ENCODE peak calls at places on chromosome 2, in eight cellular contexts. A is body of pancreas; S is AG08395; Y is mucosa of descending colon; Q is SW 1271; O is central memory CD4-positive, alpha-beta T cell; T is pancreas; V is lower leg skin. N is an unnamed sample.
A peak's percentile ranks its signal among the peaks of the same experiment; 100 is the strongest.

GRCh38 chr2:46073540-46074018 is 223.6 kb upstream of the EPAS1 start:
- DNase-seq in A (no peak), S (peak; percentile 95), Y (no peak), Q (peak; percentile 84), O (no peak), T (no peak), V (no peak), N (peak; percentile 11)

GRCh38 chr2:86037795-86038192 is 67.9 kb downstream of the POLR1A start:
- DNase-seq in A (no peak), S (no peak), Y (no peak), Q (no peak), O (no peak), T (no peak), V (peak; percentile 82), N (no peak)

GRCh38 chr2:101524811-101525430 is 50.0 kb upstream of the RFX8 start:
- DNase-seq in A (no peak), S (no peak), Y (no peak), Q (no peak), O (no peak), T (no peak), V (no peak), N (no peak)

GRCh38 chr2:56416500-56417176 is 232.8 kb downstream of the CCDC85A start:
- DNase-seq in A (no peak), S (no peak), Y (no peak), Q (no peak), O (no peak), T (no peak), V (no peak), N (no peak)

GRCh38 chr2:72896446-72896845 is 9.2 kb downstream of the SPR start:
- DNase-seq in A (no peak), S (no peak), Y (no peak), Q (no peak), O (no peak), T (no peak), V (peak; percentile 68), N (no peak)

GRCh38 chr2:191625016-191625415 is 52.9 kb upstream of the NABP1 start:
- DNase-seq in A (peak; percentile 9), S (no peak), Y (no peak), Q (no peak), O (peak; percentile 72), T (no peak), V (no peak), N (no peak)

GRCh38 chr2:28661589-28662001 is 90.0 kb upstream of the PPP1CB start:
- DNase-seq in A (peak; percentile 73), S (peak; percentile 63), Y (peak; percentile 77), Q (no peak), O (no peak), T (peak; percentile 56), V (no peak), N (peak; percentile 65)

GRCh38 chr2:167534443-167534842 is 646.2 kb downstream of the XIRP2 start:
- DNase-seq in A (no peak), S (no peak), Y (no peak), Q (no peak), O (no peak), T (no peak), V (no peak), N (no peak)

GRCh38 chr2:74002515-74003391 is 18.0 kb downstream of the TET3 start:
- DNase-seq in A (peak; percentile 89), S (peak; percentile 92), Y (peak; percentile 83), Q (peak; percentile 38), O (peak; percentile 81), T (peak; percentile 86), V (peak; percentile 93), N (peak; percentile 76)

GRCh38 chr2:34738691-34739090 is 1139.6 kb upstream of the FAM98A start:
- DNase-seq in A (peak; percentile 19), S (no peak), Y (no peak), Q (no peak), O (no peak), T (no peak), V (no peak), N (no peak)

GRCh38 chr2:108492364-108492763 is 41.9 kb upstream of the LIMS1 start:
- DNase-seq in A (no peak), S (peak; percentile 44), Y (no peak), Q (peak; percentile 87), O (no peak), T (no peak), V (no peak), N (peak; percentile 45)

N was measured in adrenal gland.